ENCODE peak calls at places on chromosomes 7 and 10, in six cellular contexts. A, E, R, D, X and W are unnamed samples.
A peak's percentile ranks its signal among the peaks of the same experiment; 100 is the strongest.

GRCh38 chr7:144011458-144012230 is 11.5 kb downstream of the OR6B1 start:
- DNase-seq in A (no peak), E (no peak), R (no peak), D (no peak), X (no peak), W (no peak)

GRCh38 chr7:102393467-102393866 is 2.7 kb upstream of the PRKRIP1 start:
- DNase-seq in A (no peak), E (no peak), R (no peak), D (no peak), X (no peak), W (no peak)

GRCh38 chr7:19117870-19118608 is 603 bp upstream of the TWIST1 start:
- DNase-seq in A (no peak), E (no peak), R (no peak), D (no peak), X (no peak), W (peak; percentile 12)

GRCh38 chr10:73044378-73045285 is 52.0 kb downstream of the P4HA1 start:
- DNase-seq in A (peak; percentile 82), E (no peak), R (no peak), D (no peak), X (no peak), W (no peak)

GRCh38 chr7:2771274-2771711 is 72.8 kb downstream of the GNA12 start:
- DNase-seq in A (no peak), E (no peak), R (no peak), D (no peak), X (no peak), W (no peak)

GRCh38 chr7:115748123-115748738 is 282.3 kb downstream of the TFEC start:
- DNase-seq in A (no peak), E (no peak), R (no peak), D (no peak), X (no peak), W (no peak)

GRCh38 chr7:47734949-47735291 is 153.0 kb upstream of the TNS3 start:
- DNase-seq in A (no peak), E (no peak), R (no peak), D (no peak), X (no peak), W (no peak)

GRCh38 chr10:29057712-29058426 is 231.0 kb upstream of the LYZL1 start:
- DNase-seq in A (no peak), E (no peak), R (no peak), D (no peak), X (no peak), W (no peak)

GRCh38 chr10:22911889-22912762 is 15.7 kb upstream of the ARMC3 start:
- DNase-seq in A (no peak), E (no peak), R (no peak), D (peak; percentile 33), X (no peak), W (no peak)

GRCh38 chr10:62990126-62990525 is 143.0 kb upstream of the NRBF2 start:
- DNase-seq in A (no peak), E (no peak), R (no peak), D (no peak), X (no peak), W (no peak)

GRCh38 chr10:44965651-44966097 is 6.1 kb downstream of the RASSF4 start:
- DNase-seq in A (no peak), E (no peak), R (no peak), D (no peak), X (no peak), W (peak; percentile 20)

GRCh38 chr10:56135806-56136205 is 225.3 kb downstream of the ZWINT start:
- DNase-seq in A (no peak), E (no peak), R (no peak), D (no peak), X (no peak), W (no peak)

GRCh38 chr7:98705620-98706019 is 88.5 kb downstream of the NPTX2 start:
- DNase-seq in A (no peak), E (no peak), R (no peak), D (no peak), X (no peak), W (no peak)

GRCh38 chr7:117458977-117459583 is 20.7 kb upstream of the CFTR start:
- DNase-seq in A (peak; percentile 4), E (no peak), R (no peak), D (no peak), X (no peak), W (no peak)

GRCh38 chr10:12981570-12981969 is 19.9 kb downstream of the CCDC3 start:
- DNase-seq in A (peak; percentile 3), E (no peak), R (no peak), D (no peak), X (no peak), W (no peak)